ENCODE peak calls at places on chromosomes 13 and 19, in four cellular contexts. J is HepG2, S is H1, W is K562. D is an unnamed sample. For H3K4me1, the result is how much of the 10 kb centered on the place peaks cover.

GRCh38 chr13:38358703-38359102 is 9.1 kb downstream of the UFM1 start:
- DNase-seq in S (no peak), J (no peak), W (no peak), D (no peak)

GRCh38 chr13:32955881-32956594 is 60.2 kb upstream of the KL start:
- DNase-seq in W (no peak), J (no peak), S (no peak), D (no peak)

GRCh38 chr19:3692141-3693029 is 7.9 kb downstream of the PIP5K1C start:
- DNase-seq in S (peak), J (no peak), W (peak), D (no peak)

GRCh38 chr13:97434417-97435296 is 688 bp downstream of the RAP2A start:
- DNase-seq in W (no peak), S (peak), J (no peak), D (peak)

GRCh38 chr19:13149628-13150186 is 468 bp downstream of the STX10 start:
- DNase-seq in S (peak), W (no peak), J (peak), D (peak)

GRCh38 chr19:47438793-47439220 is 19.5 kb upstream of the MEIS3 start:
- DNase-seq in S (peak), J (no peak), W (no peak), D (no peak)

GRCh38 chr19:39320948-39321831 is 527 bp upstream of the LRFN1 start:
- DNase-seq in J (no peak), W (no peak), S (no peak), D (no peak)

GRCh38 chr13:44197791-44198770 is 175.5 kb upstream of the SERP2 start:
- DNase-seq in W (no peak), J (no peak), S (no peak), D (no peak)

GRCh38 chr13:67416047-67416925 is 186.2 kb upstream of the PCDH9 start:
- DNase-seq in J (peak), W (peak), S (peak), D (no peak)

GRCh38 chr13:50127017-50127725 is 111.9 kb downstream of the KCNRG start:
- DNase-seq in J (no peak), W (no peak), S (peak), D (no peak)

GRCh38 chr13:62537593-62537992 is 1121.9 kb upstream of the PCDH20 start:
- DNase-seq in W (no peak), J (no peak), S (no peak), D (no peak)

GRCh38 chr13:84296386-84296785 is 414.1 kb upstream of the SLITRK1 start:
- DNase-seq in W (no peak), S (no peak), J (no peak), D (no peak)

GRCh38 chr13:30616927-30617314 is 799 bp upstream of the USPL1 start:
- DNase-seq in W (peak), J (peak), S (no peak), D (peak)

GRCh38 chr13:100392709-100393630 is 195.6 kb downstream of the GGACT start:
- DNase-seq in W (peak), S (no peak), J (peak), D (peak)

GRCh38 chr19:2305974-2306806 is 1.8 kb downstream of the LINGO3 start:
- DNase-seq in J (no peak), W (no peak), S (no peak), D (no peak)

GRCh38 chr19:49149652-49150105 is 5.5 kb downstream of the HRC start:
- DNase-seq in W (peak), J (peak), S (peak), D (peak)

GRCh38 chr19:7779631-7780486 is 16.8 kb downstream of the CLEC4M start:
- DNase-seq in J (no peak), S (no peak), W (no peak), D (no peak)

GRCh38 chr19:55304279-55304978 is 20.6 kb downstream of the BRSK1 start:
- DNase-seq in S (peak), W (peak), J (peak), D (no peak)

GRCh38 chr19:1416014-1416841 is 8.8 kb downstream of the DAZAP1 start:
- DNase-seq in J (no peak), W (no peak), S (no peak), D (no peak)

GRCh38 chr13:103884139-103884723 is 818.0 kb upstream of the SLC10A2 start:
- DNase-seq in S (no peak), W (no peak), J (peak), D (no peak)

GRCh38 chr13:75425216-75426009 is 56.6 kb downstream of the TBC1D4 start:
- DNase-seq in S (no peak), J (no peak), W (no peak), D (no peak)

GRCh38 chr13:91242652-91243051 is 104.8 kb upstream of the MIR17HG start:
- DNase-seq in J (no peak), S (no peak), W (no peak), D (no peak)

GRCh38 chr19:23991170-23991569 is 76.5 kb downstream of the ZNF726 start:
- DNase-seq in W (no peak), J (peak), S (no peak), D (peak)

GRCh38 chr19:29524201-29524911 is 1.4 kb upstream of the VSTM2B start:
- DNase-seq in J (no peak), S (no peak), W (no peak), D (no peak)

GRCh38 chr13:45782327-45783045 is 69.1 kb downstream of the SIAH3 start:
- DNase-seq in S (no peak), W (no peak), J (no peak), D (no peak)

GRCh38 chr13:78601124-78601885 is 2.0 kb downstream of the POU4F1 start:
- DNase-seq in W (no peak), S (peak), J (no peak), D (peak)

GRCh38 chr13:89951341-89951740 is 1396.1 kb upstream of the MIR17HG start:
- DNase-seq in S (no peak), J (no peak), W (no peak), D (no peak)

GRCh38 chr19:15633122-15633521 is 7.6 kb upstream of the CYP4F3 start:
- DNase-seq in J (no peak), S (no peak), W (no peak), D (no peak)

GRCh38 chr19:13727798-13728197 is 36.5 kb upstream of the MRI1 start:
- DNase-seq in S (no peak), W (no peak), J (no peak), D (no peak)

GRCh38 chr13:41356788-41357187 is 45.7 kb downstream of the NAA16 start:
- DNase-seq in J (no peak), W (no peak), S (no peak), D (peak)

GRCh38 chr13:45315520-45316167 is 25.3 kb downstream of the TPT1 start:
- DNase-seq in W (no peak), J (no peak), S (no peak), D (no peak)

GRCh38 chr13:81018936-81019335 is 678.0 kb upstream of the SPRY2 start:
- DNase-seq in W (no peak), S (no peak), J (no peak), D (no peak)

GRCh38 chr13:90445179-90445578 is 902.3 kb upstream of the MIR17HG start:
- DNase-seq in S (no peak), W (no peak), J (no peak), D (peak)

GRCh38 chr13:113179374-113180230 is 21.2 kb downstream of the PROZ start:
- DNase-seq in J (no peak), W (peak), S (no peak), D (no peak)

GRCh38 chr13:96297360-96297759 is 207.5 kb downstream of the HS6ST3 start:
- DNase-seq in W (no peak), S (no peak), J (no peak), D (no peak)

GRCh38 chr19:48290923-48291700 is 21.2 kb downstream of the ZNF114 start:
- DNase-seq in J (no peak), W (peak), S (peak), D (peak)

GRCh38 chr13:28574617-28575142 is 79.8 kb upstream of the FLT1 start:
- DNase-seq in S (no peak), J (peak), W (peak), D (peak)

GRCh38 chr19:31337007-31337914 is 12.0 kb downstream of the TSHZ3 start:
- DNase-seq in J (no peak), S (no peak), W (no peak), D (no peak)

GRCh38 chr19:31335716-31336115 is 13.5 kb downstream of the TSHZ3 start:
- DNase-seq in W (no peak), S (no peak), J (no peak), D (no peak)

GRCh38 chr19:31339405-31339804 is 9.8 kb downstream of the TSHZ3 start:
- DNase-seq in J (no peak), W (peak), S (no peak), D (no peak)

GRCh38 chr19:31340059-31341025 is 8.9 kb downstream of the TSHZ3 start:
- DNase-seq in J (no peak), W (no peak), S (peak), D (no peak)

GRCh38 chr19:31338069-31338767 is 11.0 kb downstream of the TSHZ3 start:
- DNase-seq in W (peak), J (peak), S (peak), D (no peak)
- H3K4me1 ChIP-seq in W (under half), J (under half), S (under half), D (under half)

GRCh38 chr19:18717601-18718000 is 34.1 kb downstream of the CRTC1 start:
- DNase-seq in S (no peak), W (no peak), J (no peak), D (no peak)
- TF ChIP-seq JUN in S (no peak), W (no peak), J (no peak), D (no peak)

DNA sequence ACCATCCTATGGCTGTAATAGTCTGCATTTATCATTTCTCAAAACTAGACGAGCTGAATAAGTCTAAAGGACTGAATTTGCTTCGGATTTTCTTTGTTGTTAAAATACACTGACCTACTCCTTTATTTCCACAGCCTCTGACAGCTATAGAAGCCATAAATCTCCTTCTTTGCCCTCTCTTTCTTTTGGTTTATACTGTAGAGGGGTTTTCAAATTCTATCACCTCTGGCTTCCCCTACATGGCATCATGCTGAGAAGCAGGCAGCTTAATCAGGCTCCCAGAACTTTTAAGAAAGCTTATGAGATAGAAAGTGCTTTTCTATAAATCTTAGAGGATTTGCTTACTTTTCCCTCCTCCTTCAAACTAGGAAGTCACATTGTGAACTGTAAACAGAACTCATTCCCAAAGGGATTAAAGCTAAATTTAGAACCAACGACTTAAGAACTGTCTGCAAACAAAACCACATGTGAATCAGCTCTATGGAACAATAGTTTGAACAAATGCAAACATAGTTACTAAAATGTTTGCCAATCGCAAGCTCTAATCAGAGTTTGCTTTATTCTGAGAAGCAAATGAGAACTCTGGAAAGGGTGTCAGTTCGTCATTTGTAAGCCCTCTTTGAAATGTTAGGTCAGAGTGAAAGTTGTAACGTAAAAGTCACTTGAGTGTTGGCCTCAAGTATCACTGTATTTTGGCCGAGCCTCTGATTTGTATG is 344.0 kb downstream of the RFC3 start:
- DNase-seq in S (no peak), J (peak), W (no peak), D (peak)
- H2AFZ ChIP-seq in S (peak), J (no peak), W (no peak), D (peak)

DNA sequence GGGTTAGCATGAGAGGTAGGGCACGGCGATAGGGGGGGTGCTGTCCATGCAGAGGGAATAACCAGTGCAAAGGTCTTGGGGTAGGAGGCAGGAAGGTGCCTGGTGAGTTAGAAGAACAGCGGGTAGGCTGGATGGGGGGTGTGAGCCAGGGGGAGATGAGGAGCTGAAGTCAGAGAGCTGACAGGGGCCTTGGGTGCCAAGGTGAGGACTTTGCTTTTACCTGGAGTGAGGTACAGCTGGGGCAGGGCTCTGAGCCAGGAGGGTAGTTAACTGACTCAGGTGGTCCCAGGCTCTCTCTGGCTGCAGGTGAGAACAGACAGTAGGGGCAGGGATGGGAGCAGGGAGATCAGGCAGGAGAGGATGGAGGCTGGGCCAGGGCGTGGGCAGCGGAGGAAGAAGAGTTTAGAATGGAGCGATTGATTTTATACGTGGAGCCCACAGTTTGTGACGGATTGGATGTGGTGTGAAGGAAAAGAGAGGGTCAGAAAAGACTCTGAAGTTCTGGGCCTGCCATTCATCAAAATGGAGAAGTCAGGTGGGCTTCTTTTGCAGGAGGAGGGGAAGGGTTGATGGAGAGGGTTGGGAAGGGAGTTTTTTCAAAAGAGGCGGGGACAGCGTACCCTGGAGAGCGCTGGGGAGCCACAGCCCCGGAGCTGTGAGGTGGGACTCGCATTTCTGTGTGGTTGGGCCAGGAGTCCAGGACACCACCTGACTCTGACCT is 1.2 kb upstream of the GRAMD1A start:
- DNase-seq in S (peak), J (peak), W (peak), D (no peak)
- H3K4me1 ChIP-seq in S (under half), J (half or more), W (under half), D (half or more)

DNA sequence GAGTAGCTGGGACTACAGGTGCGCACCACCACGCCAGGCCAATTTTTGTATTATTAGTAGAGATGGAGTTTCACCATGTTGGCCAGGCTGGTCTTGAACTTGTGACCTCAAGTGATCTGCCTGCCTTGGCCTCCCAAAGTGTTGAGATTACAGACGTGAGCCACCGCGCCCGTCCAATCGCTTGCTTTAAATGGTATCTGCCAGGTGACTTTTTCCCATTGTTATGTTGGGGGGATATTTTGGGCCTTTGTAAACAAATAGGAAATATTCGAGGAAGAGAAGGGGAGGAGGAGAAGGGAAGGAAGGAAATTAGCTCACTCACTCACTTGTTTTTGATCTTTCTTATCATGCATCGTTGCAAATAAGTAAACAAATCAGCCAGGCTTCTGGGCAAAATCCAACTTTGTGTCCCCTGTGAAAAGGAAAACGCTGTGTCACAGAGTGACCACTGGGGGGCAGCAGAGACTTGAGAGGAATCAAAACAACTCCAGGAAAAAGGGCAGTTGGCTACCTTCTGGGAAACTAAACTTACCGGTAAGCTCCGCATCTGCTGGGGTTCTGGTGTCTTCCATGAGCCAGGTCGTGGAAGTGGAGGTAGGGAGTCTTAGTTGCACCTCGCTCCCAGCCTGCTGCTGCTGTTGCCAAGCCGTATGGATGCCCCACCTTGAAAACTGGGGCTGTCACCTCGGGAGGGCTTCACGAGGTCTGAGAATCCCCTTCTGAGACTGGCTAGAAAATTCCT is 9.3 kb upstream of the RANBP3 start:
- DNase-seq in W (peak), J (peak), S (peak), D (peak)
- TF ChIP-seq JUN in W (no peak), J (no peak), S (no peak), D (no peak)

DNA sequence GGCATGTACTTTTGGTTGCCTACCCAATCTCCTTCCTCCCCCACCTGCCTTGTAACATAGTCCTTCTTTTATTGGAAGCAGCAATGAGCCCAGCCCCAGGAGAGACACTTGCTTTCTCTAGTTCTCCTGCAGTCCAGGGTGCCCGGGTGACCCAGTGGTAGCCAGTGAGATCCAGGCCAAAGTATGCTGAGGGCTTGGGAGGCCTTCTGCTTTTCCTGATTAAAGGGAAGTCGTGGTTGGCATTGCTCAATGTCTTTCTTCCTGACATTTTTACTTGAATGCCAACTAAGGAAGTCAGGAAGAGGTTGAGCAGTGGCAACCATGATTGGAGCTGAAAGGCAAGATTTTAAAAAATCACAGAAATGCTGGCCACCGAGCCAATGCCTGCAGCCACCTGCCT is 25.7 kb downstream of the CNMD start:
- DNase-seq in W (no peak), S (no peak), J (no peak), D (no peak)
- H2AFZ ChIP-seq in W (no peak), S (no peak), J (no peak), D (no peak)

DNA sequence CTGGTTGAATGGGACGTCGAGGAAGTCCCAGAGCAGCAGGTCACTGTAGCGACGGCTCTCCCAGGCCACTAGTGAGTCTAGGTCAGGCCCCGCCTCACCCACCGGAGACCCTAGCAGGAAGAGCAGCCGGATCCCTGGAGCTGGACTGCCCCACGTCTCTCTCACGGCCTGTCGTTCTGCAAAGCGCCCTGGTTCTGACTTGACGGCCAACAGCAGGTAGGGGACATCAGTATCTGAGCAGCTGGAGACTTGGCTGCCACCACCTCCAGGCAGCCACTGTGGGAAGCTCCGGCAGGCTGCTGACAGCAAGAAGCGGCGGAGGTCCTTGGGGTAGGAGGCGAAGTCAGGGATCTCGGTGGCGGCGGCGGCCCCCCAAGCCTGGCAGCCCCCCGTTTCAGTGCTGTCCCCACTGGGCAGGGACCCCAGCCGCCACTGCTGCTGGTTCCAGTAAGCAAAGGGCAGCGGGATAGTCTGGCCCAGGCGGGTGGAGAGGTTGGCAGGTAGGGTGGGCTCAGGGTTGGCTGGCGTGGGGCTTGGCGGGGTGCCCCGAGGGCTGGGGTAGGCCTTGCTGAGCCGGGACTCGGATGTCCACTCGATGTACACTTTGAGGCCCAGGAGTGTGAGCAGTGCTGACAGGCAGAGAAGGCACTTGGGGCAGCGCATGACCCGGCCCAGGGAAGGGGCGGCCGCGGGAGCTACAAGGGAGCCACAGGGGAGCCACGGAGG is 895 bp downstream of the B3GNT8 start:
- DNase-seq in S (no peak), J (no peak), W (no peak), D (no peak)
- H3K4me1 ChIP-seq in S (under half), J (under half), W (under half), D (under half)

GRCh38 chr19:38099966-38100365 is 124.1 kb downstream of the DPF1 start:
- DNase-seq in S (no peak), J (no peak), W (no peak), D (no peak)
- TF ChIP-seq JUN in S (no peak), J (no peak), W (no peak), D (no peak)

GRCh38 chr19:46082728-46083050 is 41.8 kb downstream of the IGFL3 start:
- DNase-seq in W (no peak), J (no peak), S (no peak), D (no peak)
- H2AFZ ChIP-seq in W (no peak), J (no peak), S (peak), D (no peak)

D was measured in endothelial cell of umbilical vein.